ENCODE peak calls at places on chromosome 19, in four cellular contexts. N is cardiac fibroblast; K is transverse colon; E is stimulated activated CD4-positive, alpha-beta T cell treated with anti-CD3 and anti-CD28 coated beads, Interleukin-1b, Interleukin-23, amount 100 ng/mL, for 24 hours. X is an unnamed sample.
A peak's percentile ranks its signal among the peaks of the same experiment; 100 is the strongest.

GRCh38 chr19:57803594-57804325 is 11.0 kb downstream of the ZNF552 start:
- DNase-seq in E (no peak), N (peak; percentile 76), K (peak; percentile 26), X (peak; percentile 36)

GRCh38 chr19:16447015-16447384 is 24.8 kb downstream of the EPS15L1 start:
- DNase-seq in E (no peak), N (peak; percentile 86), K (peak; percentile 50), X (peak; percentile 81)

GRCh38 chr19:23520441-23520840 is 125.2 kb upstream of the ZNF91 start:
- DNase-seq in E (no peak), N (no peak), K (no peak), X (no peak)

GRCh38 chr19:33905937-33906577 is 109.4 kb downstream of the KCTD15 start:
- DNase-seq in K (peak; percentile 85), E (no peak), N (peak; percentile 27), X (peak; percentile 25)

GRCh38 chr19:2135474-2136402 is 15.6 kb downstream of the AP3D1 start:
- DNase-seq in N (no peak), E (no peak), K (no peak), X (no peak)

GRCh38 chr19:35899547-35900214 is 659 bp downstream of the NFKBID start:
- DNase-seq in N (peak; percentile 81), K (peak; percentile 89), E (peak; percentile 69), X (peak; percentile 77)

GRCh38 chr19:4567584-4568071 is 8.1 kb upstream of the SEMA6B start:
- DNase-seq in E (peak; percentile 29), N (peak; percentile 79), K (peak; percentile 71), X (no peak)

GRCh38 chr19:8657869-8658268 is 27.4 kb downstream of the NFILZ start:
- DNase-seq in E (no peak), K (no peak), N (no peak), X (no peak)

GRCh38 chr19:58274771-58275199 is 4.0 kb upstream of the ZNF8 start:
- DNase-seq in K (no peak), E (no peak), N (peak; percentile 18), X (no peak)

GRCh38 chr19:55176116-55176515 is 4.0 kb downstream of the SYT5 start:
- DNase-seq in E (no peak), N (no peak), K (no peak), X (no peak)